ENCODE peak calls at places on chromosomes 11 and 22, in eight cellular contexts. M is HCT116, E is K562, N is HL-60, F is A549, A is GM23338, L is SK-N-SH, U is GM12878. I is an unnamed sample.

GRCh38 chr11:34468209-34468841 is 29.6 kb downstream of the CAT start:
- DNase-seq in E (peak), M (peak), N (peak), L (peak), F (no peak), A (peak), U (no peak), I (peak)

GRCh38 chr11:3605721-3606324 is 36.0 kb downstream of the ART5 start:
- DNase-seq in L (peak), F (no peak), E (no peak), A (no peak), U (no peak), M (no peak), N (no peak), I (no peak)

GRCh38 chr22:24474649-24475048 is 20.5 kb upstream of the UPB1 start:
- DNase-seq in U (no peak), L (no peak), M (no peak), F (no peak), A (no peak), E (no peak), N (no peak), I (no peak)

GRCh38 chr11:37230865-37231264 is 632.8 kb upstream of the RAG2 start:
- DNase-seq in E (no peak), U (no peak), L (no peak), M (no peak), N (no peak), F (no peak), A (no peak), I (no peak)

GRCh38 chr22:36306227-36306626 is 53.3 kb downstream of the APOL1 start:
- DNase-seq in U (no peak), A (no peak), M (no peak), F (no peak), E (no peak), L (no peak), N (no peak), I (no peak)

GRCh38 chr11:131924446-131925240 is 554.2 kb downstream of the NTM start:
- DNase-seq in M (no peak), E (no peak), F (no peak), A (no peak), N (no peak), U (no peak), L (no peak), I (no peak)

GRCh38 chr11:94027210-94027609 is 6.1 kb downstream of the HEPHL1 start:
- DNase-seq in A (no peak), U (no peak), N (no peak), F (no peak), E (no peak), L (no peak), M (no peak), I (no peak)

GRCh38 chr22:47175151-47175760 is 412.8 kb downstream of the TBC1D22A start:
- DNase-seq in N (no peak), F (no peak), U (no peak), E (no peak), A (no peak), M (no peak), L (no peak), I (no peak)

GRCh38 chr11:13304655-13305340 is 27.2 kb downstream of the BMAL1 start:
- DNase-seq in L (no peak), M (no peak), A (no peak), E (no peak), F (no peak), U (no peak), N (peak), I (no peak)

GRCh38 chr22:37894939-37895670 is 11.0 kb upstream of the MICALL1 start:
- DNase-seq in N (no peak), E (no peak), M (no peak), A (peak), U (no peak), F (no peak), L (no peak), I (no peak)

GRCh38 chr22:45335021-45335818 is 25.5 kb downstream of the FAM118A start:
- DNase-seq in U (no peak), N (no peak), A (peak), E (no peak), L (peak), M (no peak), F (no peak), I (no peak)

GRCh38 chr11:47797633-47798032 is 30.5 kb upstream of the FNBP4 start:
- DNase-seq in U (no peak), F (no peak), M (no peak), E (peak), A (no peak), L (no peak), N (peak), I (peak)

GRCh38 chr11:131326829-131327228 is 43.6 kb upstream of the NTM start:
- DNase-seq in A (no peak), F (no peak), L (no peak), U (no peak), E (no peak), M (no peak), N (no peak), I (no peak)

GRCh38 chr11:68409748-68410344 is 50.7 kb upstream of the PPP6R3 start:
- DNase-seq in N (no peak), F (no peak), M (no peak), U (no peak), E (no peak), A (no peak), L (no peak), I (no peak)

GRCh38 chr11:130218501-130218900 is 58.9 kb downstream of the ST14 start:
- DNase-seq in F (no peak), E (no peak), A (no peak), U (no peak), M (no peak), N (no peak), L (no peak), I (no peak)

GRCh38 chr11:129375731-129376657 is at the start of gene BARX2:
- DNase-seq in F (no peak), A (peak), E (peak), M (peak), U (no peak), L (peak), N (peak), I (peak)

GRCh38 chr22:37968452-37969251 is 15.2 kb downstream of the POLR2F start:
- DNase-seq in L (no peak), N (no peak), F (no peak), U (no peak), E (no peak), M (no peak), A (no peak), I (no peak)

GRCh38 chr11:2759228-2760195 is 59.7 kb upstream of the KCNQ1OT1 start:
- DNase-seq in U (no peak), E (no peak), F (no peak), M (no peak), N (no peak), L (no peak), A (no peak), I (no peak)

GRCh38 chr11:41245704-41246398 is 213.6 kb downstream of the LRRC4C start:
- DNase-seq in E (no peak), N (no peak), L (peak), A (peak), F (no peak), M (no peak), U (no peak), I (no peak)

GRCh38 chr11:116513278-116513823 is 259.4 kb downstream of the BUD13 start:
- DNase-seq in N (no peak), E (no peak), L (no peak), U (no peak), A (no peak), M (no peak), F (no peak), I (no peak)

GRCh38 chr11:93444671-93445073 is 98.5 kb downstream of the SMCO4 start:
- DNase-seq in M (no peak), A (peak), E (peak), N (no peak), L (no peak), F (no peak), U (no peak), I (no peak)

GRCh38 chr22:17159504-17159951 is 451 bp upstream of the HDHD5 start:
- DNase-seq in E (no peak), A (peak), L (no peak), U (no peak), M (peak), F (peak), N (peak), I (no peak)

GRCh38 chr22:47168900-47169800 is 406.7 kb downstream of the TBC1D22A start:
- DNase-seq in A (peak), M (no peak), U (no peak), F (peak), L (peak), E (peak), N (peak), I (no peak)

GRCh38 chr11:131764126-131764525 is 393.7 kb downstream of the NTM start:
- DNase-seq in N (no peak), E (no peak), L (no peak), M (no peak), F (no peak), A (no peak), U (no peak), I (no peak)

GRCh38 chr11:83355406-83355805 is 69.2 kb upstream of the CCDC90B start:
- DNase-seq in U (no peak), L (no peak), F (no peak), M (no peak), A (no peak), N (no peak), E (no peak), I (no peak)
- TF ChIP-seq REST in U (no peak), L (no peak), F (no peak), M (no peak), A (no peak), N (no peak), E (no peak), I (no peak)

DNA sequence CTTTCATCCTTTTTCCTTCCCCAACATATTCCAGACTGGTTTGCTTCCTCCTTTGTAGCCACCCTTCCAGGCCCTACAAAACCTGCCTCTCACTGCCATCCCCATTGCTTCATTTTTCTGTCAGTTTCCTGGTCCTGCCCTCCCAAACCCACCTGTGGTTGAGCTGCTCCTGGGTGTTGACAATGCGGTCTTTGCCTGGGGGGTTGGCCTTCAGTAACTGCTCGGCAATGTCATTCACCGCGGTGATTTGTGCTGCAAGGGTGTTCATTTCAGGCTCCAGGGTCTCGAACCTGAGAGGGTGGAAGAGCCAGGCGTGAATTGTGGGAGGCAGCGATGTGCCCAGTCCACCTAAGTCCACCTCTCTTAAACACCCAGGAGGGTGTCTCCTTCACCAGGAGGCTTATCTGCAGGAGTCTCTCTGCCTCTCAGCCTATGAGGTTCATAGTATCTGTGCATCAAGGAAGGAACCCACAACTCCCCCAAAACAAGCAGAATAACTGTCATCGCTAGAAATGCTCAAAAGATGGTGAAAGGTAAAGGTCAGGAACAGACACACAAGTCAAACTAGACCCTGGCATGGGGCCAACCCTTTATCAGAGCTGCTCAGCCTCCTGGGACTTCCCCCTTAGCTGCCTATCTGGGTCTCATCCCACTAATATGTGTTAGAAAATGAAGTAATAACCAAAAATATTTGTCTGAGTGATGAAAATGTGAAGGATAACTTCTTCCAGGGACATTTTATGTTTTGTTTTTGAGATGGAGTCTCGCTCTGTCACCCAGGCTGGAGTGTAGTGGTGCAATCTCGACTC is 23.9 kb upstream of the RBM4B start:
- DNase-seq in U (no peak), L (no peak), M (no peak), F (no peak), N (peak), E (peak), A (no peak), I (no peak)
- TF ChIP-seq REST in U (no peak), L (no peak), M (no peak), F (no peak), N (no peak), E (no peak), A (no peak), I (no peak)

DNA sequence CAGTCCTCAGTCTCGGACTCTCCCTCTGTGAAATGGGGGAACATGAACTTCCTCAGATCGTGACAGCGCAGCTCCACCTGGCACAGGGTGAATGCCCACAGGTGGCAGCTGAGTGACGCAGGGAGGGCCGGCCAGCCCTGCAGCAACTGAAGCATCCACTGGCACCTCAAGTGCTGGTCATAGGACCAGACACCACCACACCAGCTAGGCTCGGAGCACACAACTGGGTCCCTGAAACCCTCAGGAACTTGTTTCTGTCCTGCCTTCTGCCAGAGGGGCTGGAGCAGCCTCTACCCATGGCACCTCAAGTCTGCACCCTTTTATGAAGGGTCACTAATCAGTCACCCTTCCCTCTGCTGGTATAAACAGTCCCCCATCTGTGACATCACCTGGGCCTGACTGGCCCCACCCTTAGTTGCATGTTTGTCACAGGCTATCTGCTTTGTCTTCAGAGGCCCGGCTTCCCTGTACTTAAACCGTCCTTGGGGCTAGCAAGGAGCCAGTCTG is 7.4 kb upstream of the CDC42BPG start:
- DNase-seq in F (no peak), N (no peak), L (no peak), U (no peak), A (no peak), E (no peak), M (no peak), I (no peak)
- TF ChIP-seq REST in F (no peak), N (no peak), L (no peak), U (no peak), A (no peak), E (no peak), M (no peak), I (no peak)

GRCh38 chr22:50018608-50019291 is 6.2 kb upstream of the IL17REL start:
- DNase-seq in L (no peak), E (no peak), A (no peak), N (no peak), F (no peak), M (no peak), U (no peak), I (no peak)
- TF ChIP-seq REST in L (no peak), E (no peak), A (no peak), N (no peak), F (no peak), M (no peak), U (no peak), I (no peak)